ENCODE peak calls at places on chromosomes 7 and 10, in six cellular contexts. T is brain microvascular endothelial cell, S is upper lobe of left lung, J is AG04450, M is psoas muscle, O is GM23338. P is an unnamed sample.

GRCh38 chr10:90818736-90819135 is 39.1 kb downstream of the HTR7 start:
- DNase-seq in T (no peak), S (no peak), J (no peak), M (no peak), O (no peak), P (no peak)

GRCh38 chr7:16106300-16106699 is 315.0 kb downstream of the CRPPA start:
- DNase-seq in T (no peak), S (no peak), J (no peak), M (no peak), O (no peak), P (no peak)

GRCh38 chr7:36473454-36474282 is 84.0 kb downstream of the ANLN start:
- DNase-seq in T (no peak), S (no peak), J (no peak), M (no peak), O (peak; percentile 80), P (peak; percentile 25)

GRCh38 chr7:39749177-39749576 is 125.8 kb downstream of the RALA start:
- DNase-seq in T (peak; percentile 5), S (no peak), J (no peak), M (no peak), O (no peak), P (no peak)

GRCh38 chr7:12729112-12729511 is 41.7 kb downstream of the ARL4A start:
- DNase-seq in T (peak; percentile 72), S (peak; percentile 70), J (no peak), M (peak; percentile 45), O (peak; percentile 81), P (peak; percentile 80)

GRCh38 chr10:15751048-15751447 is 31.3 kb upstream of the ITGA8 start:
- DNase-seq in T (no peak), S (no peak), J (no peak), M (no peak), O (no peak), P (no peak)

GRCh38 chr7:84021292-84021898 is 173.2 kb downstream of the SEMA3A start:
- DNase-seq in T (peak; percentile 23), S (no peak), J (no peak), M (no peak), O (no peak), P (no peak)

GRCh38 chr10:28284126-28284525 is 18.7 kb downstream of the MPP7 start:
- DNase-seq in T (no peak), S (peak; percentile 36), J (no peak), M (no peak), O (no peak), P (no peak)

GRCh38 chr7:7324698-7325097 is 142.4 kb downstream of the C1GALT1 start:
- DNase-seq in T (no peak), S (no peak), J (no peak), M (no peak), O (no peak), P (no peak)

GRCh38 chr7:66413379-66414114 is 208.4 kb downstream of the TPST1 start:
- DNase-seq in T (peak; percentile 76), S (peak; percentile 82), J (peak; percentile 13), M (peak; percentile 82), O (peak; percentile 96), P (peak; percentile 80)

GRCh38 chr10:47050618-47051455 is 139.6 kb downstream of the PTPN20 start:
- DNase-seq in T (peak; percentile 12), S (no peak), J (no peak), M (no peak), O (no peak), P (no peak)

GRCh38 chr7:28187012-28187411 is 6.4 kb upstream of the JAZF1 start:
- DNase-seq in T (no peak), S (no peak), J (no peak), M (no peak), O (no peak), P (no peak)

GRCh38 chr10:127196955-127197432 is 603 bp upstream of the INSYN2A start:
- DNase-seq in T (no peak), S (no peak), J (no peak), M (no peak), O (no peak), P (no peak)

GRCh38 chr7:16066805-16067459 is 354.4 kb downstream of the CRPPA start:
- DNase-seq in T (no peak), S (no peak), J (no peak), M (no peak), O (peak; percentile 9), P (no peak)

GRCh38 chr10:29826801-29827200 is 192.0 kb upstream of the SVIL start:
- DNase-seq in T (no peak), S (no peak), J (no peak), M (no peak), O (no peak), P (no peak)

GRCh38 chr10:106711313-106711906 is 453.1 kb downstream of the SORCS1 start:
- DNase-seq in T (no peak), S (peak; percentile 45), J (no peak), M (peak; percentile 15), O (peak; percentile 82), P (peak; percentile 32)

GRCh38 chr10:35896011-35896410 is 253.9 kb upstream of the FZD8 start:
- DNase-seq in T (peak; percentile 63), S (no peak), J (peak; percentile 67), M (no peak), O (no peak), P (no peak)

GRCh38 chr10:103687172-103687571 is 168.2 kb downstream of the SH3PXD2A start:
- DNase-seq in T (no peak), S (no peak), J (no peak), M (no peak), O (no peak), P (no peak)
- H3K27ac ChIP-seq in T (no peak overlapping the region), S (no peak overlapping the region), J (no peak overlapping the region), M (no peak overlapping the region), O (no peak overlapping the region), P (no peak overlapping the region)

GRCh38 chr10:96488161-96488935 is 25.4 kb downstream of the TLL2 start:
- DNase-seq in T (peak; percentile 39), S (no peak), J (no peak), M (no peak), O (no peak), P (no peak)

GRCh38 chr10:96493871-96494525 is 19.7 kb downstream of the TLL2 start:
- DNase-seq in T (no peak), S (no peak), J (no peak), M (no peak), O (no peak), P (no peak)

GRCh38 chr10:96493254-96493653 is 20.5 kb downstream of the TLL2 start:
- DNase-seq in T (no peak), S (no peak), J (no peak), M (no peak), O (no peak), P (no peak)

GRCh38 chr10:96495544-96495943 is 18.2 kb downstream of the TLL2 start:
- DNase-seq in T (no peak), S (no peak), J (no peak), M (no peak), O (no peak), P (no peak)

GRCh38 chr10:96491303-96491702 is 22.4 kb downstream of the TLL2 start:
- DNase-seq in T (no peak), S (no peak), J (no peak), M (no peak), O (peak; percentile 50), P (no peak)
- TF ChIP-seq CTCF in T (peak; percentile 25), S (no peak), J (peak; percentile 15), M (peak; percentile 39), O (peak; percentile 68), P (peak; percentile 49)

DNA sequence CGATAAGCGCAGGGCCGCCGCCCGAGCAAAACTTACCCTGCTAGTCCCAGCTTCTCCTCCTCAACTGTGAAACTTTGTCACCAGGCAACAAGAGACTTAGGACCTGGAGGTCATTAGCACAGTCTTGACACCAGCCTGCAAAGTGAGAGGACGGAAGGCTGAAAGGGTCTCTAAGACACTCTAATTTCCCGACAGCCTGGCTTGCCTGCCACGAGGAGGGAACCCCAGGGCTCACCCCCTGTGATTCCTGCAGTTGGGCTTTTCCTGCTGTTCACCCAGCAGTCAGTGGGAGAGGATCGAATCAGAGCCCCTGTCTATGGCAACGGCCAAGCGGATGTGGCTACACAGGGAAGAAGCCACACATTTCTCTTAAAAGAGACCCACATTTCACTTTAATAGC is 4.5 kb downstream of the LRRC18 start:
- DNase-seq in T (no peak), S (no peak), J (no peak), M (no peak), O (peak; percentile 11), P (no peak)
- H3K4me3 ChIP-seq in T (no peak overlapping the region), S (no peak overlapping the region), J (no peak overlapping the region), M (no peak overlapping the region), O (no peak overlapping the region), P (no peak overlapping the region)

GRCh38 chr7:131039355-131039762 is 288.3 kb upstream of the MKLN1 start:
- DNase-seq in T (no peak), S (no peak), J (no peak), M (no peak), O (no peak), P (no peak)

GRCh38 chr7:131031100-131031868 is 296.4 kb upstream of the MKLN1 start:
- DNase-seq in T (no peak), S (no peak), J (no peak), M (no peak), O (no peak), P (no peak)

GRCh38 chr7:131034166-131034881 is 293.4 kb upstream of the MKLN1 start:
- DNase-seq in T (no peak), S (no peak), J (no peak), M (no peak), O (no peak), P (no peak)

GRCh38 chr7:131038153-131038552 is 289.5 kb upstream of the MKLN1 start:
- DNase-seq in T (no peak), S (no peak), J (no peak), M (no peak), O (no peak), P (no peak)

DNA sequence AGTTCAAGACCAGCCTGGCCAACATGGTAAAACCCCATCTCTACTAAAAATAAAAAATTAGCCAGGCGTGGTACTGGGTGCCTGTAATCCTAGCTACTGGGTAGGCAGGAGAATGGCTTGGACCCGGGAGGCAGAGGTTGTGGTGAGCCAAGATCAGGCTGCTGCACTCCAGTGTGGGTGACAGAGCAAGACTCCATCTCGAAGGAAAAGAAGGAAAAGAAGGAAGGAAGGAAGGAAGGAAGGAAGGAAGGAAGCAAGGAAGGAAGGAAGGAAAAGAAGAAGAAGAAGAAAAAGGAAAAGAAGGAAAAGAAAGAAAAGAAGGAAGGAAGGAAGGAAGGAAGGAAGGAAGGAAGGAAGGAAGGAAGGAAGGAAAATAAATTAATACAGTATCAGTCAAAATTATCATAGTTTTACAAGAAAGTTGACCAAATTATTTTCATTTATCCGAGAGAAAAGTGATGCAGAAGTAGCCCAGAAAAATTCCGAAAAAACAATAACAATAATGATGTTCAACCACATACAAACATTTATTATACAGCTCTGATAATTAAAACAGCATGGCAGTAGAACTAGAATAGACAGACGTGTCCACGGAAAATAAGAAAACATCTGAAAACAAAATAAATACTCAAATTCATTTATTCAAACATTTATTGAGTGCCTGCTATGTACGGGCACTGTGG is 292.4 kb upstream of the MKLN1 start:
- DNase-seq in T (no peak), S (no peak), J (no peak), M (no peak), O (no peak), P (no peak)
- H3K27ac ChIP-seq in T (no peak overlapping the region), S (no peak overlapping the region), J (no peak overlapping the region), M (peak overlapping the region; percentile 73), O (no peak overlapping the region), P (peak overlapping the region; percentile 61)

P was measured in left ventricle myocardium inferior.